ENCODE peak calls at places on chromosomes 5 and 9, in seven cellular contexts. C, A, Y, G, V, B and J are unnamed samples.

GRCh38 chr5:145811834-145812625 is 23.1 kb downstream of the PRELID2 start:
- DNase-seq in Y (peak; percentile 48), V (peak; percentile 24), B (peak; percentile 65), A (peak; percentile 21), C (no peak), G (no peak), J (peak; percentile 38)

GRCh38 chr5:106966686-106967315 is 703.9 kb downstream of the EFNA5 start:
- DNase-seq in B (no peak), Y (no peak), G (peak; percentile 20), A (no peak), C (no peak), V (no peak), J (no peak)

GRCh38 chr5:55278778-55279177 is 28.7 kb downstream of the DHX29 start:
- DNase-seq in A (no peak), C (no peak), G (peak; percentile 36), Y (peak; percentile 75), V (no peak), B (no peak), J (no peak)

GRCh38 chr5:85538362-85538761 is 1079.4 kb upstream of the COX7C start:
- DNase-seq in A (no peak), C (no peak), B (no peak), V (no peak), G (no peak), Y (no peak), J (no peak)

GRCh38 chr9:107488400-107489143 is 997 bp downstream of the KLF4 start:
- DNase-seq in C (peak; percentile 70), G (peak; percentile 65), A (peak; percentile 68), B (no peak), Y (peak; percentile 49), V (peak; percentile 76), J (peak; percentile 64)

GRCh38 chr9:131008086-131008485 is 888 bp upstream of the LAMC3 start:
- DNase-seq in G (no peak), V (no peak), B (no peak), Y (no peak), C (no peak), A (no peak), J (no peak)

GRCh38 chr9:96156578-96156977 is 145.4 kb downstream of the HSD17B3 start:
- DNase-seq in Y (no peak), A (no peak), V (no peak), B (no peak), C (no peak), G (no peak), J (peak; percentile 24)

GRCh38 chr5:73901045-73901444 is 275.0 kb downstream of the ARHGEF28 start:
- DNase-seq in G (peak; percentile 59), C (peak; percentile 52), B (peak; percentile 41), A (peak; percentile 52), Y (peak; percentile 86), V (peak; percentile 41), J (peak; percentile 6)

GRCh38 chr9:131739192-131739961 is 499 bp downstream of the RAPGEF1 start:
- DNase-seq in A (peak; percentile 48), V (no peak), B (peak; percentile 54), C (peak; percentile 52), G (no peak), Y (no peak), J (peak; percentile 68)

GRCh38 chr9:69364510-69365150 is 39.6 kb downstream of the ENTREP1 start:
- DNase-seq in Y (no peak), A (no peak), G (no peak), B (no peak), V (no peak), C (no peak), J (no peak)

GRCh38 chr5:140481758-140482157 is 65.7 kb upstream of the EIF4EBP3 start:
- DNase-seq in Y (peak; percentile 83), A (no peak), G (no peak), C (no peak), V (no peak), B (peak; percentile 22), J (no peak)

GRCh38 chr5:135105105-135105484 is 71.1 kb upstream of the PITX1 start:
- DNase-seq in G (no peak), V (no peak), B (no peak), A (no peak), Y (no peak), C (no peak), J (no peak)

GRCh38 chr9:21527579-21527978 is 45.5 kb upstream of the IFNE start:
- DNase-seq in G (no peak), Y (no peak), A (no peak), B (no peak), V (no peak), C (no peak), J (no peak)

GRCh38 chr5:135162661-135163265 is 128.7 kb upstream of the PITX1 start:
- DNase-seq in G (no peak), Y (peak; percentile 5), V (no peak), A (no peak), B (no peak), C (no peak), J (no peak)

GRCh38 chr5:160434022-160434531 is 12.4 kb downstream of the PTTG1 start:
- DNase-seq in G (peak; percentile 63), A (no peak), Y (no peak), B (no peak), C (no peak), V (no peak), J (peak; percentile 79)

GRCh38 chr9:127225747-127226646 is 38.6 kb upstream of the GARNL3 start:
- DNase-seq in B (no peak), Y (peak; percentile 17), G (no peak), V (no peak), C (no peak), A (no peak), J (no peak)

GRCh38 chr5:141609044-141609443 is 9.8 kb downstream of the DIAPH1 start:
- DNase-seq in Y (no peak), B (no peak), V (no peak), G (no peak), A (no peak), C (no peak), J (no peak)
- H3K4me1 ChIP-seq in Y (no peaks in the 10 kb centered on the region), B (peaks cover 28% of the 10 kb centered on the region), V (no peaks in the 10 kb centered on the region), G (peaks cover 20% of the 10 kb centered on the region), A (no peaks in the 10 kb centered on the region), C (peaks cover 7% of the 10 kb centered on the region), J (peaks cover 18% of the 10 kb centered on the region)

GRCh38 chr5:386432-387341 is 56.3 kb upstream of the EXOC3 start:
- DNase-seq in V (no peak), B (no peak), Y (peak; percentile 76), C (no peak), G (peak; percentile 26), A (peak; percentile 94), J (no peak)

GRCh38 chr5:380701-381309 is 59.3 kb downstream of the AHRR start:
- DNase-seq in B (no peak), V (no peak), C (no peak), A (peak; percentile 42), Y (no peak), G (no peak), J (no peak)

GRCh38 chr5:383066-383465 is 59.9 kb upstream of the EXOC3 start:
- DNase-seq in G (no peak), A (no peak), V (no peak), C (no peak), B (no peak), Y (no peak), J (no peak)

GRCh38 chr5:385321-385720 is 57.7 kb upstream of the EXOC3 start:
- DNase-seq in C (no peak), B (no peak), V (no peak), G (no peak), Y (no peak), A (no peak), J (no peak)

DNA sequence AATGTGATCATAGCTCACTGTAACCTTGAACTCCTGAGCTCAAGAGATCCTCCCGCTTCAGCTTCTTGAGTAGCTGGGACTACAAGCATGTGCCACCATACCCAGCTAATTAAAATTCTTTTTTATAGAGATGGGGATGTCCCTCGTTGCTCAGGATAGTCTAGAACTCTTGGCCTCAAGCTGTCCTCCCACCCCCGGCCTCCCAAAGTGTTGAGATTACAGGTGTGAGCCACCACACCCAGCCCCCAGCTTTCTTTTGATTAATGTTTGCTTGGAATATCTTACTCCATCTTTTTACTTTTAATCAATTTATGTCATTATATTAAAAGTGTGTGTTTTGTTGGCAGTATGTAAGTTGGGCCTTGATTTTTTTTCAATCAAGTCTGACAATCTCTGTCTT is 59.4 kb upstream of the EXOC3 start:
- DNase-seq in G (no peak), V (no peak), A (no peak), Y (no peak), B (no peak), C (no peak), J (no peak)
- H3K4me1 ChIP-seq in G (no peaks in the 10 kb centered on the region), V (no peaks in the 10 kb centered on the region), A (peaks cover 15% of the 10 kb centered on the region), Y (peaks cover 17% of the 10 kb centered on the region), B (no peaks in the 10 kb centered on the region), C (no peaks in the 10 kb centered on the region), J (no peaks in the 10 kb centered on the region)

GRCh38 chr5:3100921-3101551 is 349.6 kb upstream of the IRX2 start:
- DNase-seq in G (no peak), C (no peak), Y (no peak), A (no peak), B (no peak), V (no peak), J (no peak)

GRCh38 chr5:3102531-3102930 is 351.1 kb upstream of the IRX2 start:
- DNase-seq in A (no peak), V (no peak), C (no peak), B (no peak), G (no peak), Y (no peak), J (no peak)

GRCh38 chr5:3103241-3103855 is 351.9 kb upstream of the IRX2 start:
- DNase-seq in B (no peak), A (no peak), G (no peak), V (no peak), C (no peak), Y (no peak), J (peak; percentile 79)

GRCh38 chr5:3099954-3100353 is 348.5 kb upstream of the IRX2 start:
- DNase-seq in B (no peak), Y (no peak), G (no peak), C (no peak), V (no peak), A (no peak), J (no peak)

DNA sequence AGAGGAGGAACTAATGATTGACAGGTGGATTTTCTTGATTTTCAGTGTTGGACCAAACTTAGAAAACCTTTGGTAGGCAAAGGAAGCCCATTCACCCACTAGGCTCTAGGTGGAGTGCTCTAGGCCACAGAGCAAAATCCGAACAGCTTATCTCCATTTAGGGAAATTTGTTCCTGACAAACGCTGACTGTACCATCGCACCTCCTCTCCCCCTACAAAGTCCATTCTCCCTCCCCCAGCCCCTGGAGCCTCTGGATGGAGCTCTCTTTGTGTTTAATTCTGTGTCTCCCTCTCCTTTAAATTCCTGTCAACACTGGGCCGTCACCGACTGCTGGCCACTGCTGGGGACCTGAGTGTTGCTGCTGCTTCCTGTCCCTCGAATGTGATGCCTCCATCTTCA is 350.1 kb upstream of the IRX2 start:
- DNase-seq in B (no peak), C (no peak), Y (no peak), G (no peak), V (no peak), A (no peak), J (peak; percentile 47)
- H3K4me1 ChIP-seq in B (no peaks in the 10 kb centered on the region), C (no peaks in the 10 kb centered on the region), Y (no peaks in the 10 kb centered on the region), G (no peaks in the 10 kb centered on the region), V (no peaks in the 10 kb centered on the region), A (peaks cover 20% of the 10 kb centered on the region), J (peaks cover 44% of the 10 kb centered on the region)

GRCh38 chr5:28415791-28416443 is 1377.5 kb upstream of the CDH9 start:
- DNase-seq in C (no peak), Y (no peak), B (no peak), V (no peak), A (no peak), G (peak; percentile 47), J (no peak)

DNA sequence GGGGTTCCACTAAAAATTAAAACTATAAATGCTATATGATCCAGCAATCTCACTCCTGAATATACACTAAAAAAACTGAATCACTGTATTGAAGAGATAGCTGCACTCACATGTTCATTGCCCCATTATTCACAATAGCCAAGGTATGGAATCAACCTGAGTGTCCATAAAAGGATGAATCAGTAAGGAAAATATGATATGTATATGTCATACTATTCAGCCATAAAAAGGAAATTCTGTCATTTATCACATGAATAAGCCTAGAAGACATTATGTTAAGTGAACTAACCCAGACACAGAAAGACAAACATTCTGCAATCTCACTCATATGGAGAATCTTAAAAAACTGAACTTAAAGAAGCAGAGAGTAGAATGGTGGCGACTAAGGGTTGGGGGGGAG is 1376.2 kb upstream of the CDH9 start:
- DNase-seq in A (no peak), V (no peak), B (no peak), G (peak; percentile 69), C (no peak), Y (no peak), J (no peak)
- H3K4me1 ChIP-seq in A (no peaks in the 10 kb centered on the region), V (no peaks in the 10 kb centered on the region), B (no peaks in the 10 kb centered on the region), G (peaks cover 5% of the 10 kb centered on the region), C (no peaks in the 10 kb centered on the region), Y (no peaks in the 10 kb centered on the region), J (no peaks in the 10 kb centered on the region)